ENCODE peak calls at places on chromosomes 2 and 18, in five cellular contexts. X is Calu3, C is fibroblast of the aortic adventitia, F is NCI-H460, G is left kidney. V is an unnamed sample.

GRCh38 chr18:63820694-63821093 is 45.5 kb downstream of the SERPINB7 start:
- DNase-seq in X (no peak), C (no peak), F (no peak), G (no peak), V (no peak)

GRCh38 chr2:219362524-219363164 is 25.1 kb downstream of the DNPEP start:
- DNase-seq in X (no peak), C (peak; percentile 98), F (no peak), G (no peak), V (no peak)

GRCh38 chr2:172084734-172085459 is 410 bp upstream of the DLX1 start:
- DNase-seq in X (peak; percentile 85), C (peak; percentile 97), F (peak; percentile 94), G (peak; percentile 96), V (peak; percentile 68)

GRCh38 chr18:3345885-3346284 is 84.0 kb downstream of the MYL12B start:
- DNase-seq in X (no peak), C (peak; percentile 64), F (no peak), G (no peak), V (no peak)

GRCh38 chr2:214810670-214811069 is 1.2 kb upstream of the BARD1 start:
- DNase-seq in X (no peak), C (peak; percentile 24), F (no peak), G (peak; percentile 46), V (peak; percentile 30)

GRCh38 chr18:24413148-24413547 is 13.3 kb upstream of the IMPACT start:
- DNase-seq in X (no peak), C (peak; percentile 27), F (no peak), G (peak; percentile 15), V (no peak)

GRCh38 chr2:113910110-113910717 is 20.3 kb downstream of the ACTR3 start:
- DNase-seq in X (no peak), C (no peak), F (no peak), G (no peak), V (peak; percentile 35)

GRCh38 chr2:103167599-103167998 is 405.8 kb downstream of the TMEM182 start:
- DNase-seq in X (no peak), C (no peak), F (no peak), G (no peak), V (no peak)

GRCh38 chr2:26712486-26713465 is 20.3 kb downstream of the KCNK3 start:
- DNase-seq in X (no peak), C (no peak), F (no peak), G (no peak), V (peak; percentile 32)

GRCh38 chr18:38576349-38576748 is 1010.8 kb upstream of the CELF4 start:
- DNase-seq in X (no peak), C (no peak), F (no peak), G (no peak), V (no peak)

GRCh38 chr2:189685540-189686229 is 11.2 kb downstream of the ANKAR start:
- DNase-seq in X (no peak), C (peak; percentile 80), F (no peak), G (peak; percentile 47), V (peak; percentile 11)

GRCh38 chr2:62537814-62538213 is 31.8 kb upstream of the TMEM17 start:
- DNase-seq in X (no peak), C (no peak), F (no peak), G (no peak), V (no peak)

GRCh38 chr2:11891591-11891990 is 145.2 kb downstream of the LPIN1 start:
- DNase-seq in X (no peak), C (no peak), F (no peak), G (no peak), V (no peak)

GRCh38 chr2:102050854-102051391 is 59.2 kb downstream of the IL1R2 start:
- DNase-seq in X (no peak), C (peak; percentile 99), F (no peak), G (peak; percentile 78), V (peak; percentile 7)

GRCh38 chr2:119692954-119693353 is 14.0 kb downstream of the TMEM177 start:
- DNase-seq in X (no peak), C (no peak), F (no peak), G (no peak), V (no peak)

GRCh38 chr2:234548720-234549420 is 52.0 kb upstream of the ARL4C start:
- DNase-seq in X (no peak), C (peak; percentile 93), F (no peak), G (no peak), V (no peak)

GRCh38 chr2:43059183-43059897 is 167.1 kb downstream of the ZFP36L2 start:
- DNase-seq in X (no peak), C (peak; percentile 94), F (no peak), G (peak; percentile 69), V (peak; percentile 29)

GRCh38 chr2:180291060-180291459 is 284.0 kb upstream of the CWC22 start:
- DNase-seq in X (no peak), C (peak; percentile 59), F (peak; percentile 67), G (no peak), V (no peak)

GRCh38 chr2:61707984-61708852 is 145.6 kb downstream of the FAM161A start:
- DNase-seq in X (peak; percentile 16), C (peak; percentile 35), F (peak; percentile 38), G (peak; percentile 88), V (peak; percentile 25)

GRCh38 chr18:79507076-79507545 is 111.4 kb downstream of the NFATC1 start:
- DNase-seq in X (no peak), C (peak; percentile 78), F (no peak), G (peak; percentile 64), V (no peak)

GRCh38 chr2:10067881-10068280 is 12.3 kb downstream of the CYS1 start:
- DNase-seq in X (no peak), C (no peak), F (no peak), G (no peak), V (no peak)

GRCh38 chr2:120878970-120879369 is 143.3 kb downstream of the GLI2 start:
- DNase-seq in X (no peak), C (peak; percentile 43), F (no peak), G (no peak), V (no peak)

GRCh38 chr18:46324556-46324955 is 220.4 kb downstream of the HAUS1 start:
- DNase-seq in X (peak; percentile 24), C (peak; percentile 76), F (peak; percentile 17), G (peak; percentile 84), V (peak; percentile 36)

GRCh38 chr2:77796397-77796796 is 274.2 kb upstream of the LRRTM4 start:
- DNase-seq in X (no peak), C (no peak), F (no peak), G (no peak), V (no peak)

GRCh38 chr2:8282858-8283252 is 399.0 kb upstream of the ID2 start:
- DNase-seq in X (no peak), C (no peak), F (no peak), G (no peak), V (no peak)

GRCh38 chr18:42654561-42654960 is 460.9 kb downstream of the RIT2 start:
- DNase-seq in X (no peak), C (peak; percentile 40), F (no peak), G (no peak), V (no peak)

GRCh38 chr18:48806551-48807261 is 144.1 kb downstream of the SMAD7 start:
- DNase-seq in X (no peak), C (peak; percentile 54), F (no peak), G (no peak), V (no peak)

GRCh38 chr2:172196768-172197322 is 94.1 kb upstream of the DLX2 start:
- DNase-seq in X (peak; percentile 26), C (peak; percentile 50), F (no peak), G (no peak), V (peak; percentile 93)

GRCh38 chr2:101251844-101252407 is 760 bp upstream of the CNOT11 start:
- DNase-seq in X (peak; percentile 67), C (no peak), F (peak; percentile 14), G (peak; percentile 79), V (peak; percentile 81)

GRCh38 chr18:63141777-63142176 is 177.8 kb downstream of the BCL2 start:
- DNase-seq in X (no peak), C (no peak), F (no peak), G (no peak), V (no peak)

GRCh38 chr2:26605195-26605968 is 35.8 kb downstream of the CIB4 start:
- DNase-seq in X (peak; percentile 66), C (peak; percentile 65), F (peak; percentile 67), G (peak; percentile 75), V (peak; percentile 70)

GRCh38 chr2:205705511-205706397 is 23.5 kb downstream of the NRP2 start:
- DNase-seq in X (no peak), C (no peak), F (no peak), G (peak; percentile 66), V (no peak)

GRCh38 chr2:170026361-170026760 is 151.6 kb upstream of the MYO3B start:
- DNase-seq in X (no peak), C (no peak), F (no peak), G (no peak), V (no peak)

GRCh38 chr2:163990088-163990487 is 254.3 kb upstream of the FIGN start:
- DNase-seq in X (no peak), C (no peak), F (no peak), G (no peak), V (no peak)

GRCh38 chr18:74204543-74205152 is 56.3 kb downstream of the TIMM21 start:
- DNase-seq in X (no peak), C (no peak), F (no peak), G (no peak), V (no peak)

GRCh38 chr2:28166956-28167355 is 225.7 kb upstream of the FOSL2 start:
- DNase-seq in X (no peak), C (peak; percentile 40), F (no peak), G (no peak), V (no peak)

GRCh38 chr2:181177376-181177775 is 197.0 kb downstream of the UBE2E3 start:
- DNase-seq in X (no peak), C (no peak), F (no peak), G (no peak), V (no peak)

V was measured in small intestine.